ENCODE peak calls at places on chromosome 1, in six cellular contexts. I, X, E, K, B and N are unnamed samples.

GRCh38 chr1:203328714-203329122 is 22.2 kb downstream of the FMOD start:
- DNase-seq in I (no peak), X (peak; percentile 74), E (peak; percentile 54), K (no peak), B (no peak), N (no peak)

GRCh38 chr1:30005972-30006619 is 717.3 kb downstream of the MATN1 start:
- DNase-seq in I (no peak), X (no peak), E (no peak), K (no peak), B (no peak), N (no peak)

GRCh38 chr1:110348771-110349170 is 9.6 kb downstream of the RBM15 start:
- DNase-seq in I (no peak), X (no peak), E (no peak), K (no peak), B (no peak), N (no peak)

GRCh38 chr1:85553936-85554335 is 26.6 kb upstream of the CCN1 start:
- DNase-seq in I (no peak), X (no peak), E (no peak), K (no peak), B (no peak), N (no peak)

GRCh38 chr1:244201750-244202149 is 150.7 kb downstream of the ZBTB18 start:
- DNase-seq in I (no peak), X (no peak), E (no peak), K (no peak), B (no peak), N (no peak)

GRCh38 chr1:110786802-110787327 is 86.1 kb upstream of the CD53 start:
- DNase-seq in I (no peak), X (no peak), E (no peak), K (no peak), B (no peak), N (no peak)

GRCh38 chr1:72283204-72284083 is 1.1 kb upstream of the NEGR1 start:
- DNase-seq in I (peak; percentile 90), X (peak; percentile 68), E (peak; percentile 66), K (no peak), B (peak; percentile 88), N (peak; percentile 87)

GRCh38 chr1:168243200-168243599 is 17.4 kb downstream of the SFT2D2 start:
- DNase-seq in I (no peak), X (no peak), E (no peak), K (no peak), B (no peak), N (no peak)

GRCh38 chr1:165688046-165688445 is 10.3 kb downstream of the ALDH9A1 start:
- DNase-seq in I (no peak), X (no peak), E (no peak), K (no peak), B (no peak), N (no peak)

GRCh38 chr1:246582301-246583055 is 16.2 kb downstream of the CNST start:
- DNase-seq in I (no peak), X (peak; percentile 73), E (no peak), K (no peak), B (no peak), N (no peak)

GRCh38 chr1:29238601-29238964 is 2.3 kb downstream of the PTPRU start:
- DNase-seq in I (no peak), X (no peak), E (no peak), K (no peak), B (no peak), N (no peak)

GRCh38 chr1:1614204-1614953 is 921 bp upstream of the MIB2 start:
- DNase-seq in I (no peak), X (peak; percentile 54), E (no peak), K (no peak), B (peak; percentile 80), N (peak; percentile 82)

GRCh38 chr1:36622741-36623648 is 140.3 kb upstream of the CSF3R start:
- DNase-seq in I (no peak), X (no peak), E (no peak), K (no peak), B (no peak), N (peak; percentile 41)

GRCh38 chr1:77882411-77882810 is 6.0 kb upstream of the NEXN start:
- DNase-seq in I (no peak), X (no peak), E (no peak), K (no peak), B (no peak), N (no peak)

GRCh38 chr1:91877574-91878208 is 8.3 kb downstream of the TGFBR3 start:
- DNase-seq in I (no peak), X (no peak), E (no peak), K (no peak), B (no peak), N (no peak)

GRCh38 chr1:163082971-163083370 is 13.8 kb downstream of the RGS4 start:
- DNase-seq in I (no peak), X (no peak), E (no peak), K (no peak), B (no peak), N (no peak)

GRCh38 chr1:242839101-242839500 is 314.6 kb upstream of the PLD5 start:
- DNase-seq in I (no peak), X (no peak), E (no peak), K (no peak), B (no peak), N (no peak)

GRCh38 chr1:41387667-41388091 is 26.4 kb downstream of the FOXO6 start:
- DNase-seq in I (peak; percentile 92), X (peak; percentile 68), E (peak; percentile 93), K (peak; percentile 66), B (peak; percentile 91), N (no peak)

GRCh38 chr1:198118136-198118535 is 38.7 kb upstream of the NEK7 start:
- DNase-seq in I (peak; percentile 81), X (peak; percentile 21), E (peak; percentile 7), K (no peak), B (peak; percentile 85), N (no peak)

GRCh38 chr1:194194724-194195123 is 1008.3 kb upstream of the B3GALT2 start:
- DNase-seq in I (no peak), X (no peak), E (no peak), K (no peak), B (no peak), N (no peak)

GRCh38 chr1:180401999-180402398 is 100.4 kb downstream of the ACBD6 start:
- DNase-seq in I (no peak), X (no peak), E (no peak), K (no peak), B (no peak), N (no peak)

GRCh38 chr1:225437710-225438437 is 10.0 kb upstream of the LBR start:
- DNase-seq in I (peak; percentile 73), X (peak; percentile 44), E (no peak), K (no peak), B (no peak), N (no peak)

GRCh38 chr1:107681001-107681479 is 283.9 kb downstream of the VAV3 start:
- DNase-seq in I (no peak), X (peak; percentile 36), E (no peak), K (no peak), B (no peak), N (no peak)
- H3K27ac ChIP-seq in I (peak overlapping the region; percentile 76), X (peak overlapping the region; percentile 88), E (no peak overlapping the region), K (no peak overlapping the region), B (no peak overlapping the region), N (no peak overlapping the region)

GRCh38 chr1:52641307-52641706 is 8.3 kb downstream of the SHISAL2A start:
- DNase-seq in I (no peak), X (no peak), E (no peak), K (no peak), B (no peak), N (peak; percentile 75)

GRCh38 chr1:52636701-52637695 is 4.0 kb downstream of the SHISAL2A start:
- DNase-seq in I (no peak), X (no peak), E (no peak), K (no peak), B (no peak), N (peak; percentile 89)

GRCh38 chr1:52634111-52634510 is 1.1 kb downstream of the SHISAL2A start:
- DNase-seq in I (no peak), X (no peak), E (no peak), K (no peak), B (no peak), N (peak; percentile 75)

GRCh38 chr1:52635321-52636089 is 2.5 kb downstream of the SHISAL2A start:
- DNase-seq in I (no peak), X (peak; percentile 45), E (no peak), K (no peak), B (no peak), N (no peak)

DNA sequence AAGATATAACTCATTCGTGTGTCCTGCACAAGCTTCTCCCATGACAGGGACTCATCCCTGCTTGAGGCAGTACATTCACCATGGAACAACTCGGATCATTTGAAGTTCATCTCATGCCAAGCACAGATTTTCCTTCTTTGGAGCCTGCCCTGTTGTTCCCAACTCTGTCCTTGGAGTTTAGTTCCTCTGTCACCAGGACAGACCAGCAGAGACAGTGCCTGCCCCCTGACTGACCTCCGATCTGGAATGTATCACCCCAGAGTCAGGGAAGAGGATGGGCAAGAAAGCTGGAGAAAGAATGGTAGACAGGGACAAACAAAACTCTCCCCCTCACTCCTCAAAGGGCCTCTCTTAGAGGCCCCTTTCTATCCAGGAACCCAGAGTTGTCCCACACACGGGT is 5.0 kb downstream of the SHISAL2A start:
- DNase-seq in I (no peak), X (no peak), E (peak; percentile 8), K (no peak), B (no peak), N (no peak)
- H3K27ac ChIP-seq in I (no peak overlapping the region), X (peak overlapping the region; percentile 54), E (no peak overlapping the region), K (no peak overlapping the region), B (no peak overlapping the region), N (peak overlapping the region; percentile 90)

GRCh38 chr1:147834189-147834588 is 68.4 kb upstream of the GJA8 start:
- DNase-seq in I (no peak), X (no peak), E (no peak), K (no peak), B (no peak), N (no peak)
- H3K27ac ChIP-seq in I (no peak overlapping the region), X (no peak overlapping the region), E (no peak overlapping the region), K (no peak overlapping the region), B (no peak overlapping the region), N (no peak overlapping the region)

GRCh38 chr1:45010855-45011811 is at the start of gene HECTD3:
- DNase-seq in I (peak; percentile 88), X (peak; percentile 93), E (peak; percentile 88), K (no peak), B (peak; percentile 92), N (peak; percentile 94)
- H3K27ac ChIP-seq in I (peak within 1 kb of the TSS; percentile 82), X (peak within 1 kb of the TSS; percentile 75), E (peak within 1 kb of the TSS; percentile 87), K (no peak within 1 kb of the TSS), B (no peak within 1 kb of the TSS), N (peak within 1 kb of the TSS; percentile 80)